ENCODE peak calls at places on chromosomes 5 and 9, in six cellular contexts. G is cardiac muscle cell, N is SK-N-SH, Q is bronchial epithelial cell, H is heart left ventricle, K is A673. V is an unnamed sample.
A peak's percentile ranks its signal among the peaks of the same experiment; 100 is the strongest.

GRCh38 chr5:61275841-61276240 is 56.2 kb upstream of the ZSWIM6 start:
- DNase-seq in G (peak; percentile 69), N (no peak), Q (peak; percentile 75), H (peak; percentile 60), K (peak; percentile 27), V (no peak)

GRCh38 chr5:95105638-95106037 is 179.3 kb downstream of the MCTP1 start:
- DNase-seq in G (no peak), N (no peak), Q (no peak), H (no peak), K (no peak), V (no peak)

GRCh38 chr5:154811653-154812465 is 38.5 kb downstream of the FAXDC2 start:
- DNase-seq in G (peak; percentile 80), N (peak; percentile 81), Q (peak; percentile 53), H (peak; percentile 47), K (peak; percentile 61), V (peak; percentile 57)

GRCh38 chr9:93575706-93576295 is 583 bp upstream of the PHF2 start:
- DNase-seq in G (peak; percentile 35), N (peak; percentile 75), Q (no peak), H (peak; percentile 59), K (peak; percentile 71), V (no peak)

GRCh38 chr5:178115136-178115834 is 2.0 kb downstream of the N4BP3 start:
- DNase-seq in G (no peak), N (no peak), Q (no peak), H (no peak), K (no peak), V (no peak)

GRCh38 chr5:58197875-58198274 is 262.0 kb downstream of the PLK2 start:
- DNase-seq in G (no peak), N (no peak), Q (no peak), H (no peak), K (no peak), V (no peak)

GRCh38 chr9:78904686-78905085 is 607.8 kb downstream of the PSAT1 start:
- DNase-seq in G (no peak), N (no peak), Q (peak; percentile 90), H (no peak), K (no peak), V (no peak)

GRCh38 chr5:29230526-29231050 is 1962.9 kb upstream of the CDH6 start:
- DNase-seq in G (no peak), N (no peak), Q (no peak), H (no peak), K (peak; percentile 0), V (no peak)

GRCh38 chr9:130308081-130308571 is 42.6 kb downstream of the HMCN2 start:
- DNase-seq in G (no peak), N (peak; percentile 83), Q (no peak), H (no peak), K (no peak), V (no peak)

GRCh38 chr5:4862500-4862899 is 277.6 kb upstream of the ADAMTS16 start:
- DNase-seq in G (peak; percentile 45), N (peak; percentile 41), Q (peak; percentile 54), H (no peak), K (peak; percentile 54), V (no peak)

GRCh38 chr5:65640240-65640639 is 15.4 kb downstream of the SHLD3 start:
- DNase-seq in G (no peak), N (no peak), Q (no peak), H (no peak), K (no peak), V (no peak)

GRCh38 chr9:127589955-127590370 is 22.1 kb upstream of the STXBP1 start:
- DNase-seq in G (peak; percentile 87), N (peak; percentile 82), Q (no peak), H (peak; percentile 68), K (peak; percentile 69), V (no peak)

GRCh38 chr5:132104561-132104960 is 31.0 kb downstream of the CSF2 start:
- DNase-seq in G (peak; percentile 33), N (no peak), Q (peak; percentile 60), H (no peak), K (no peak), V (no peak)

GRCh38 chr9:131813116-131813515 is 73.2 kb upstream of the RAPGEF1 start:
- DNase-seq in G (no peak), N (no peak), Q (no peak), H (no peak), K (no peak), V (no peak)

GRCh38 chr5:93924628-93925027 is 183.2 kb upstream of the POU5F2 start:
- DNase-seq in G (peak; percentile 10), N (no peak), Q (peak; percentile 71), H (no peak), K (no peak), V (no peak)

GRCh38 chr9:20683351-20684034 is 566 bp upstream of the FOCAD start:
- DNase-seq in G (peak; percentile 88), N (peak; percentile 45), Q (peak; percentile 71), H (peak; percentile 52), K (peak; percentile 60), V (peak; percentile 46)

GRCh38 chr9:16271967-16272366 is 598.5 kb downstream of the BNC2 start:
- DNase-seq in G (no peak), N (no peak), Q (no peak), H (no peak), K (no peak), V (no peak)

GRCh38 chr9:81588148-81588874 is 101.0 kb downstream of the TLE1 start:
- DNase-seq in G (peak; percentile 21), N (no peak), Q (peak; percentile 92), H (no peak), K (no peak), V (no peak)

GRCh38 chr5:20575515-20575914 is 587.5 kb upstream of the CDH18 start:
- DNase-seq in G (peak; percentile 14), N (no peak), Q (no peak), H (no peak), K (no peak), V (no peak)

GRCh38 chr9:108325406-108325805 is 530.4 kb downstream of the ACTL7B start:
- DNase-seq in G (no peak), N (no peak), Q (no peak), H (no peak), K (no peak), V (no peak)

GRCh38 chr5:73415617-73416016 is 33.0 kb downstream of the FOXD1 start:
- DNase-seq in G (no peak), N (no peak), Q (no peak), H (no peak), K (no peak), V (no peak)

GRCh38 chr5:73412597-73412988 is 36.0 kb downstream of the FOXD1 start:
- DNase-seq in G (no peak), N (no peak), Q (peak; percentile 98), H (no peak), K (no peak), V (no peak)

GRCh38 chr5:73418244-73418691 is 30.3 kb downstream of the FOXD1 start:
- DNase-seq in G (no peak), N (no peak), Q (no peak), H (no peak), K (no peak), V (no peak)

GRCh38 chr5:73417307-73418035 is 31.1 kb downstream of the FOXD1 start:
- DNase-seq in G (no peak), N (no peak), Q (no peak), H (no peak), K (no peak), V (no peak)

GRCh38 chr5:73415171-73415570 is 33.4 kb downstream of the FOXD1 start:
- DNase-seq in G (no peak), N (no peak), Q (no peak), H (no peak), K (no peak), V (no peak)
- H3K27me3 ChIP-seq in G (peaks cover 67% of the 10 kb centered on the region), N (no peaks in the 10 kb centered on the region), Q (peaks cover 10% of the 10 kb centered on the region), H (peaks cover 35% of the 10 kb centered on the region), K (peaks cover 45% of the 10 kb centered on the region), V (peaks cover 11% of the 10 kb centered on the region)

DNA sequence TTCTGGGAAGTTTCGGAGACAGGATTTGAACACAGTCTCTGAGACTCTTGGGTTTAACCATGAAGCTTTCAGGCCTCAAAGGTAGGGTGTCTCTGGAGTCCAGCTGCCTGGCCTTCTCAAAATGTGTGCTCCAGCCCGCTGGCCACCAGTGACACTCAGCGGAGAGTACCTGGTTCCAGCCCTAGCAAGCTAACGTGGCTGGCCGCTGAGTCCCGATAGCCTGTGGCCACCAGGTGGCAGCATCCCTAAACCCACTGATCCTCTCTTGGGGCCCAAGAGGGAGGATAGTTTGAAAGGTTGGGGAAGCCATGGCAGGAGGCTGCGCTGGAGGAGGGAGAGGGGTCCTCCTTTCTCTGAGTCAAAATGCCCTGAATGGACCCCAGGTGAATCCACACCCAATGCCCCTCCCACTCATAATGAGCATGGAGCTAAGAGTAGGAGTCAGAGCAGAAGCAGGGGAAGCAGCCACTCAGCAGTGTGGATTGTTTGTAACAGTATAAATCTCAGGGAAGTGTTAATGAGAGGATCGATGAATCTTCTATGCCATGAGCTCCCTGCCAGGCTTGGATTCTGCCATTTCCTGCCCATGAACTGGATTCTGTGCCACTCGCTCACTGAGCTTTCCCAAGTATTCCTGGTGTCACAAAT is 5.4 kb upstream of the TIFAB start:
- DNase-seq in G (peak; percentile 62), N (peak; percentile 80), Q (peak; percentile 51), H (peak; percentile 38), K (peak; percentile 73), V (peak; percentile 20)
- H3K27me3 ChIP-seq in G (peaks cover 64% of the 10 kb centered on the region), N (peaks cover 44% of the 10 kb centered on the region), Q (peaks cover 3% of the 10 kb centered on the region), H (no peaks in the 10 kb centered on the region), K (peaks cover 25% of the 10 kb centered on the region), V (no peaks in the 10 kb centered on the region)

GRCh38 chr9:97046228-97046627 is 7.3 kb upstream of the CTSV start:
- DNase-seq in G (peak; percentile 7), N (no peak), Q (peak; percentile 98), H (no peak), K (no peak), V (no peak)
- H3K27me3 ChIP-seq in G (no peaks in the 10 kb centered on the region), N (no peaks in the 10 kb centered on the region), Q (no peaks in the 10 kb centered on the region), H (no peaks in the 10 kb centered on the region), K (no peaks in the 10 kb centered on the region), V (no peaks in the 10 kb centered on the region)

GRCh38 chr5:176619569-176620332 is 9.8 kb upstream of the GPRIN1 start:
- DNase-seq in G (no peak), N (peak; percentile 65), Q (no peak), H (no peak), K (no peak), V (no peak)

GRCh38 chr5:176621661-176622079 is 8.7 kb downstream of the SNCB start:
- DNase-seq in G (peak; percentile 56), N (peak; percentile 61), Q (no peak), H (no peak), K (no peak), V (no peak)

GRCh38 chr5:176618783-176619182 is 8.8 kb upstream of the GPRIN1 start:
- DNase-seq in G (no peak), N (peak; percentile 51), Q (no peak), H (no peak), K (no peak), V (no peak)

GRCh38 chr5:176619203-176619568 is 9.2 kb upstream of the GPRIN1 start:
- DNase-seq in G (peak; percentile 90), N (peak; percentile 98), Q (peak; percentile 61), H (no peak), K (peak; percentile 93), V (peak; percentile 60)

DNA sequence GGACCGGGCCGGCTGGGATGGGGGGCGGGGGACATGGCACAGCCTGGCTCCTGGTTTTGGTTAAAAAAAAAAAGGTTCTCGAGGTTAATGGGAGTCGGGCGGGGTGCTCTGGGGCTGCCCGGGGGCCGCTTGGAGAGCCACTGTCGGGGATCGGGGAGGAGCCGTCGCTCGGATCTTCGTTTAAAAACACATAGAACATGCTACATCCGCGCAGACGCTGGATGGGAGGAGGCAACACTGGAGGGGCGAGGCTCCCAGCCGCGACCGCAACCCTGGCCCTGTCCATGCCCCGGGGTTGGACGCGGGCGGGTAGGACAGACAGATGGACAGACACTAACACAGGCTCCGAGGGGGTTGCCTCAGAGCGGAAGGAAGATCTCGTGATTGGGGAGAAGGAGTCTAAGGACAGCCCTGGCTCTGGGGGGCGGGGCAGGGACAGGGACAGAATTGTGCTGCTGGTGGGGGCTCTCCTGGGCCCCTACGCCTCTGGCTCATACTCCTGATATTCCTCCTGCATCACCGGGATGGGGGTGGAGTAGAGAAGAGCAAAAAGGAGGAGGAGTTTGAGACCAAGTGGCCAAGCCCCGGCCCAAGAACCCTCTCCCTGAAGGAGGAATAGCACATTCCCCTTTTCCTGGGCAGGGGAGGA is 9.9 kb downstream of the SNCB start:
- DNase-seq in G (peak; percentile 52), N (no peak), Q (no peak), H (no peak), K (no peak), V (no peak)
- H3K27me3 ChIP-seq in G (peaks cover 20% of the 10 kb centered on the region), N (peaks cover 21% of the 10 kb centered on the region), Q (peaks cover 23% of the 10 kb centered on the region), H (peaks cover 46% of the 10 kb centered on the region), K (peaks cover 21% of the 10 kb centered on the region), V (peaks cover 4% of the 10 kb centered on the region)

V was measured in naive thymus-derived CD4-positive, alpha-beta T cell.